ENCODE peak calls at places on chromosomes 16 and 17, in eight cellular contexts. One of them, this sample, is unnamed.

GRCh38 chr16:80718480-80719220 is 85.7 kb downstream of the CDYL2 start:
- DNase-seq in GF-D8: no peak
- DNase-seq in NCI-H146: no peak
- DNase-seq in activated CD8-positive, alpha-beta memory T cell treated with anti-CD3 and anti-CD28 coated beads, Interleukin-2, amount 50 U/mL, for 4 hours: no peak
- DNase-seq in C1 segment of cervical spinal cord: no peak
- DNase-seq in NAMALWA: no peak
- DNase-seq in endothelial cell: no peak
- DNase-seq in AG10803: peak
- DNase-seq in this sample: no peak

GRCh38 chr17:81285179-81285878 is 9.8 kb downstream of the SLC38A10 start:
- DNase-seq in NCI-H146: no peak
- DNase-seq in activated CD8-positive, alpha-beta memory T cell treated with anti-CD3 and anti-CD28 coated beads, Interleukin-2, amount 50 U/mL, for 4 hours: peak
- DNase-seq in C1 segment of cervical spinal cord: peak
- DNase-seq in AG10803: peak
- DNase-seq in NAMALWA: no peak
- DNase-seq in GF-D8: peak
- DNase-seq in endothelial cell: peak
- DNase-seq in this sample: peak

GRCh38 chr17:63189930-63190329 is 223.9 kb downstream of the TANC2 start:
- DNase-seq in endothelial cell: no peak
- DNase-seq in C1 segment of cervical spinal cord: no peak
- DNase-seq in AG10803: no peak
- DNase-seq in NCI-H146: no peak
- DNase-seq in GF-D8: no peak
- DNase-seq in NAMALWA: no peak
- DNase-seq in activated CD8-positive, alpha-beta memory T cell treated with anti-CD3 and anti-CD28 coated beads, Interleukin-2, amount 50 U/mL, for 4 hours: no peak
- DNase-seq in this sample: no peak

GRCh38 chr17:11996722-11997146 is 541 bp downstream of the ZNF18 start:
- DNase-seq in NCI-H146: peak
- DNase-seq in AG10803: peak
- DNase-seq in NAMALWA: peak
- DNase-seq in GF-D8: peak
- DNase-seq in endothelial cell: no peak
- DNase-seq in activated CD8-positive, alpha-beta memory T cell treated with anti-CD3 and anti-CD28 coated beads, Interleukin-2, amount 50 U/mL, for 4 hours: peak
- DNase-seq in C1 segment of cervical spinal cord: peak
- DNase-seq in this sample: peak

GRCh38 chr17:44071772-44072171 is 1.2 kb downstream of the G6PC3 start:
- DNase-seq in NAMALWA: no peak
- DNase-seq in endothelial cell: no peak
- DNase-seq in AG10803: no peak
- DNase-seq in C1 segment of cervical spinal cord: no peak
- DNase-seq in NCI-H146: no peak
- DNase-seq in activated CD8-positive, alpha-beta memory T cell treated with anti-CD3 and anti-CD28 coated beads, Interleukin-2, amount 50 U/mL, for 4 hours: no peak
- DNase-seq in GF-D8: peak
- DNase-seq in this sample: no peak

GRCh38 chr16:177394-177822 is 928 bp downstream of the HBA1 start:
- DNase-seq in activated CD8-positive, alpha-beta memory T cell treated with anti-CD3 and anti-CD28 coated beads, Interleukin-2, amount 50 U/mL, for 4 hours: no peak
- DNase-seq in C1 segment of cervical spinal cord: no peak
- DNase-seq in GF-D8: no peak
- DNase-seq in endothelial cell: no peak
- DNase-seq in NCI-H146: no peak
- DNase-seq in NAMALWA: no peak
- DNase-seq in AG10803: no peak
- DNase-seq in this sample: no peak

GRCh38 chr16:27600386-27600785 is 50.4 kb downstream of the KATNIP start:
- DNase-seq in GF-D8: no peak
- DNase-seq in NAMALWA: no peak
- DNase-seq in C1 segment of cervical spinal cord: no peak
- DNase-seq in activated CD8-positive, alpha-beta memory T cell treated with anti-CD3 and anti-CD28 coated beads, Interleukin-2, amount 50 U/mL, for 4 hours: no peak
- DNase-seq in NCI-H146: no peak
- DNase-seq in AG10803: no peak
- DNase-seq in endothelial cell: no peak
- DNase-seq in this sample: no peak

GRCh38 chr16:30352488-30353401 is 2.4 kb downstream of the CD2BP2 start:
- DNase-seq in AG10803: no peak
- DNase-seq in NAMALWA: no peak
- DNase-seq in activated CD8-positive, alpha-beta memory T cell treated with anti-CD3 and anti-CD28 coated beads, Interleukin-2, amount 50 U/mL, for 4 hours: no peak
- DNase-seq in C1 segment of cervical spinal cord: no peak
- DNase-seq in endothelial cell: no peak
- DNase-seq in GF-D8: no peak
- DNase-seq in NCI-H146: no peak
- DNase-seq in this sample: no peak

GRCh38 chr17:5019475-5019956 is 15.7 kb downstream of the SLC52A1 start:
- DNase-seq in AG10803: no peak
- DNase-seq in NAMALWA: peak
- DNase-seq in activated CD8-positive, alpha-beta memory T cell treated with anti-CD3 and anti-CD28 coated beads, Interleukin-2, amount 50 U/mL, for 4 hours: peak
- DNase-seq in endothelial cell: no peak
- DNase-seq in GF-D8: no peak
- DNase-seq in C1 segment of cervical spinal cord: no peak
- DNase-seq in NCI-H146: no peak
- DNase-seq in this sample: no peak

GRCh38 chr16:79439866-79440265 is 160.7 kb downstream of the MAF start:
- DNase-seq in GF-D8: no peak
- DNase-seq in endothelial cell: no peak
- DNase-seq in AG10803: no peak
- DNase-seq in activated CD8-positive, alpha-beta memory T cell treated with anti-CD3 and anti-CD28 coated beads, Interleukin-2, amount 50 U/mL, for 4 hours: no peak
- DNase-seq in NCI-H146: no peak
- DNase-seq in NAMALWA: no peak
- DNase-seq in C1 segment of cervical spinal cord: no peak
- DNase-seq in this sample: no peak

GRCh38 chr16:85918436-85918835 is 19.5 kb downstream of the IRF8 start:
- DNase-seq in AG10803: no peak
- DNase-seq in activated CD8-positive, alpha-beta memory T cell treated with anti-CD3 and anti-CD28 coated beads, Interleukin-2, amount 50 U/mL, for 4 hours: no peak
- DNase-seq in C1 segment of cervical spinal cord: no peak
- DNase-seq in endothelial cell: no peak
- DNase-seq in GF-D8: no peak
- DNase-seq in NAMALWA: no peak
- DNase-seq in NCI-H146: no peak
- DNase-seq in this sample: no peak